ENCODE peak calls at places on chromosomes 3 and 15, in four cellular contexts. H is AG09319, C is A673, L is GM12865. X is an unnamed sample.

GRCh38 chr3:46393554-46394434 is 13.1 kb downstream of the CCR5AS start:
- DNase-seq in H (no peak), C (peak; percentile 22), L (peak; percentile 57), X (no peak)

GRCh38 chr3:72892870-72893269 is 5.0 kb downstream of the GXYLT2 start:
- DNase-seq in H (no peak), C (peak; percentile 14), L (peak; percentile 35), X (no peak)

GRCh38 chr15:73981761-73982222 is 10.3 kb downstream of the STOML1 start:
- DNase-seq in H (no peak), C (no peak), L (no peak), X (no peak)

GRCh38 chr3:100084100-100084806 is 30.0 kb downstream of the FILIP1L start:
- DNase-seq in H (no peak), C (no peak), L (no peak), X (no peak)

GRCh38 chr3:177731644-177732268 is 534.5 kb upstream of the TBL1XR1 start:
- DNase-seq in H (peak; percentile 78), C (no peak), L (no peak), X (no peak)

GRCh38 chr3:171954644-171955365 is 84.6 kb upstream of the FNDC3B start:
- DNase-seq in H (no peak), C (no peak), L (no peak), X (no peak)

GRCh38 chr15:40082195-40082868 is 26.3 kb downstream of the BMF start:
- DNase-seq in H (no peak), C (no peak), L (no peak), X (no peak)

GRCh38 chr3:55655544-55655943 is 168.4 kb upstream of the WNT5A start:
- DNase-seq in H (no peak), C (no peak), L (no peak), X (no peak)

GRCh38 chr15:95129589-95129988 is 898.2 kb downstream of the MCTP2 start:
- DNase-seq in H (no peak), C (no peak), L (no peak), X (no peak)

GRCh38 chr15:77966540-77967290 is 110.8 kb downstream of the TBC1D2B start:
- DNase-seq in H (no peak), C (peak; percentile 56), L (peak; percentile 57), X (peak; percentile 67)

GRCh38 chr15:99978426-99978825 is 245.2 kb upstream of the LYSMD4 start:
- DNase-seq in H (no peak), C (no peak), L (no peak), X (no peak)

GRCh38 chr3:149373235-149374125 is 4.0 kb downstream of the TM4SF1 start:
- DNase-seq in H (no peak), C (no peak), L (no peak), X (no peak)

GRCh38 chr3:105653868-105654267 is 214.9 kb downstream of the CBLB start:
- DNase-seq in H (no peak), C (no peak), L (no peak), X (no peak)

GRCh38 chr15:61084502-61084901 is 144.6 kb downstream of the RORA start:
- DNase-seq in H (no peak), C (no peak), L (no peak), X (no peak)

GRCh38 chr15:29156521-29156920 is 113.1 kb downstream of the NSMCE3 start:
- DNase-seq in H (no peak), C (no peak), L (no peak), X (no peak)

GRCh38 chr15:79954659-79955058 is 16.3 kb downstream of the BCL2A1 start:
- DNase-seq in H (no peak), C (no peak), L (no peak), X (no peak)

GRCh38 chr3:129597792-129598381 is 8.6 kb downstream of the PLXND1 start:
- DNase-seq in H (no peak), C (no peak), L (no peak), X (no peak)

GRCh38 chr3:79521221-79521848 is 246.5 kb downstream of the ROBO1 start:
- DNase-seq in H (no peak), C (peak; percentile 73), L (peak; percentile 48), X (no peak)

GRCh38 chr3:66428733-66429132 is 72.1 kb downstream of the LRIG1 start:
- DNase-seq in H (peak; percentile 95), C (peak; percentile 89), L (peak; percentile 41), X (no peak)

GRCh38 chr3:58998476-58999117 is 51.2 kb downstream of the CFAP20DC start:
- DNase-seq in H (peak; percentile 74), C (peak; percentile 9), L (peak; percentile 14), X (no peak)

GRCh38 chr3:89635137-89635536 is 527.7 kb downstream of the EPHA3 start:
- DNase-seq in H (no peak), C (no peak), L (no peak), X (no peak)

GRCh38 chr3:121490161-121490560 is 55.6 kb downstream of the POLQ start:
- DNase-seq in H (no peak), C (no peak), L (no peak), X (no peak)

GRCh38 chr3:113094514-113094913 is 103.7 kb downstream of the GTPBP8 start:
- DNase-seq in H (no peak), C (no peak), L (no peak), X (no peak)

GRCh38 chr3:186239321-186239720 is 122.7 kb downstream of the DGKG start:
- DNase-seq in H (no peak), C (peak; percentile 64), L (no peak), X (no peak)

GRCh38 chr15:41812820-41813375 is 15.0 kb upstream of the JMJD7 start:
- DNase-seq in H (no peak), C (no peak), L (no peak), X (no peak)

GRCh38 chr15:36959746-36960145 is 140.6 kb downstream of the MEIS2 start:
- DNase-seq in H (no peak), C (no peak), L (no peak), X (no peak)

GRCh38 chr15:72796515-72797337 is 13.2 kb upstream of the ADPGK start:
- DNase-seq in H (peak; percentile 23), C (peak; percentile 71), L (peak; percentile 36), X (peak; percentile 78)

GRCh38 chr3:81443948-81444347 is 317.5 kb downstream of the GBE1 start:
- DNase-seq in H (peak; percentile 52), C (no peak), L (no peak), X (no peak)

GRCh38 chr3:28150465-28151206 is 90.8 kb upstream of the CMC1 start:
- DNase-seq in H (no peak), C (no peak), L (no peak), X (no peak)

GRCh38 chr3:119297169-119297568 is 3.0 kb downstream of the ARHGAP31 start:
- DNase-seq in H (no peak), C (no peak), L (no peak), X (no peak)

GRCh38 chr3:172877011-172877410 is 126.5 kb downstream of the ECT2 start:
- DNase-seq in H (no peak), C (peak; percentile 70), L (no peak), X (no peak)

GRCh38 chr3:108099679-108100428 is 9.0 kb upstream of the CD47 start:
- DNase-seq in H (no peak), C (no peak), L (peak; percentile 40), X (peak; percentile 14)

GRCh38 chr3:12922299-12922698 is 80.9 kb upstream of the RPL32 start:
- DNase-seq in H (no peak), C (no peak), L (no peak), X (no peak)

GRCh38 chr15:63506537-63507035 is 2.2 kb downstream of the USP3 start:
- DNase-seq in H (no peak), C (peak; percentile 67), L (peak; percentile 46), X (no peak)

GRCh38 chr15:63503739-63504246 is 600 bp upstream of the USP3 start:
- DNase-seq in H (no peak), C (peak; percentile 62), L (peak; percentile 91), X (peak; percentile 37)

GRCh38 chr15:63504247-63504978 is at the start of gene USP3:
- DNase-seq in H (peak; percentile 90), C (peak; percentile 97), L (peak; percentile 98), X (peak; percentile 89)

GRCh38 chr15:63505842-63506222 is 1.4 kb downstream of the USP3 start:
- DNase-seq in H (no peak), C (no peak), L (no peak), X (no peak)

DNA sequence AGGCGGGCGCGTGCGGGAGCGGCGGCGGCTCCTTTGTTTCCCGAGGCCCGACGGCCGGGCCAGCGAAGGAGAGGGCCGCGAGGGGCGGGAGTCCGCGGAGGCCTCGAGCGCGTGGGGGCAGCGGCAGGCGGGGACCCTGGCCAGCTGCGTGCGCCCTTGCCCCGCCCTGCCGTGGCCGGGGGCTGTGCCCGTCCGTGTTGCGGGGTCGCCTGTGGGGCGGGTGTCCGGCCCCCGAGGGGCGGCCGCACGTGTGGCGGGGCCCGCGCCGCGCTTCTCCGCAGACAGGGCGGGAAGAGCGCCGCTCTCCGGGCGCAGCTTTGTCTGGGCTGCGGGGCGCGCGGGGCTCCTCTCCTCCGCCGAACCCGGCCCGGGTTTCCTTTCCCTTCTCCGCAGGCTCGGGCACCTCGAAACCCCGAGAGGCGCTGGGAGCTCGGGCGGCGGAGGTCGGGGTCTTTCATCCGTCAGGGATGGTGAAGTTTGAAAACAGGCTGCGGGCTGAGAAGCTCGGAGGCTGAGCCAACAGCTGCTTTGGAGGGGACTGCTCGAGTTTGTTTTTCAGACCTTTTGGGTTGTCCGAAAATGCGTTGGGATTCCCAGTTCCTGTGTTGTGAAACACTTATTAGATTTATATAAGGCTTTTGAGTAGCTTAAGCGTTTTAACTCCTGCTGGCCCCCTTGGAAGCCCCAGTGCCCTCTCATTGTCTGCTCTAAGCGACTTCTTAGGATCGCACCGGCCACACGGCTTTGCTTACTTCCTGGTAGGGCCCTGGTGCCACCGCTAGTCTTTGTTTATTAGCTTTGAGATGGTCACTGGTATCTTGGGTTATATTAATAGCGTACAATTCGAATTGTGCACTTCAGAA is 817 bp downstream of the USP3 start:
- DNase-seq in H (no peak), C (peak; percentile 63), L (peak; percentile 83), X (no peak)
- TF ChIP-seq CTCF in H (peak; percentile 8), C (no peak), L (peak; percentile 7), X (peak; percentile 39)

DNA sequence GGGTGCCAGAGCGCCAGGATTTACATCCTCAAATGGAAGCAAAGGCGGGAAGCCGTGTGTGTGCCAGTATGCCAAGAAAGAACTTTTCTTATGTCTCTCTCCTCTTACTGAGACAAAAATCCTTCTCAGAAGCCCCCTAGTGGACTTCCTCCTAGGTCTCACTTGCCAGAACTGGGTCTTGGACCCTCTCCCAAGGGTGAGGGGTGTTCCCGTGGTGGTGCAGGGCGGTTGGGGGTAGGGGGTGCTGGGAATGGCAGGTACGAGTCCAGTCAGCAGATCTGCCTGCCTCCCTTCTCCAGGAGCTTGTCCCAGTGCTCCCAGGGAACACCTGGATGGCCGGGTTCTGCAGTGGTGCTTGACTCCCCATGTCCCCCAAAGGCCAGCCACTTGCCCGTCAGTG is 52.0 kb downstream of the CORO2B start:
- DNase-seq in H (no peak), C (no peak), L (no peak), X (no peak)
- TF ChIP-seq CTCF in H (no peak), C (peak; percentile 43), L (no peak), X (no peak)

DNA sequence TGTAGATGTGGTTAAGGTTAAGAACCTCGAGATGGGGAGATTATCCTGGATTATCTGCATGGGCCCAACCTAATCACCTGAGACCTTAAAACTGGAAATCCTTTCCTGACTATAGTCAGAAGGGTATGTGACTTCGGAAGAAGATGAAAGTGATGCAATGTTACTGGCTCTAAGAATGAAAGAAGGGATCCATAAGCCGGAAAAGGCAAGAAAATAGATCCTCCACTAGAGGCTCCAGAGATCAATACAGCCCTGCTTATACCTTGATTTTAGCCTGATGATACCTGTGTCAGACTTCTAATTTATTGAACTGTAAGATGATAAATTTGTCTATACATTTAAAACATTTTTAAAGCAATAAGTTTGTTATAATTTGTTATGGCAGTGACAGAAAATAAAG is 21.5 kb upstream of the GASK1A start:
- DNase-seq in H (no peak), C (no peak), L (no peak), X (no peak)
- TF ChIP-seq CTCF in H (no peak), C (no peak), L (no peak), X (no peak)

GRCh38 chr3:69560818-69561217 is 174.9 kb upstream of the FRMD4B start:
- DNase-seq in H (no peak), C (no peak), L (no peak), X (no peak)
- TF ChIP-seq CTCF in H (no peak), C (no peak), L (no peak), X (no peak)